ENCODE peak calls at places on chromosomes 3 and 15, in six cellular contexts. Y is CD4-positive, alpha-beta T cell; K is psoas muscle; E is foreskin keratinocyte; G is suprapubic skin; O is ovary. D is an unnamed sample.

GRCh38 chr15:82122754-82123400 is 77.1 kb upstream of the MEX3B start:
- DNase-seq in Y (no peak), K (peak), E (peak), G (no peak), O (peak), D (no peak)

GRCh38 chr3:48558446-48559134 is 2.0 kb upstream of the PFKFB4 start:
- DNase-seq in Y (no peak), K (peak), E (no peak), G (no peak), O (no peak), D (peak)

GRCh38 chr15:100806157-100806556 is 73.5 kb upstream of the ALDH1A3 start:
- DNase-seq in Y (no peak), K (no peak), E (no peak), G (no peak), O (no peak), D (no peak)

GRCh38 chr3:140092883-140093536 is 158.0 kb downstream of the CLSTN2 start:
- DNase-seq in Y (no peak), K (no peak), E (no peak), G (no peak), O (no peak), D (no peak)

GRCh38 chr3:53772562-53773329 is 73.5 kb downstream of the CHDH start:
- DNase-seq in Y (no peak), K (no peak), E (no peak), G (no peak), O (no peak), D (no peak)

GRCh38 chr3:103440539-103441113 is 1005.8 kb downstream of the ZPLD1 start:
- DNase-seq in Y (no peak), K (no peak), E (no peak), G (no peak), O (no peak), D (no peak)

GRCh38 chr15:31472636-31473383 is 146.2 kb downstream of the KLF13 start:
- DNase-seq in Y (peak), K (no peak), E (no peak), G (no peak), O (no peak), D (peak)

GRCh38 chr3:173913985-173914421 is 516.5 kb downstream of the NLGN1 start:
- DNase-seq in Y (no peak), K (no peak), E (no peak), G (no peak), O (no peak), D (no peak)

GRCh38 chr3:99523446-99523845 is 114.9 kb upstream of the COL8A1 start:
- DNase-seq in Y (no peak), K (no peak), E (no peak), G (no peak), O (no peak), D (no peak)

DNA sequence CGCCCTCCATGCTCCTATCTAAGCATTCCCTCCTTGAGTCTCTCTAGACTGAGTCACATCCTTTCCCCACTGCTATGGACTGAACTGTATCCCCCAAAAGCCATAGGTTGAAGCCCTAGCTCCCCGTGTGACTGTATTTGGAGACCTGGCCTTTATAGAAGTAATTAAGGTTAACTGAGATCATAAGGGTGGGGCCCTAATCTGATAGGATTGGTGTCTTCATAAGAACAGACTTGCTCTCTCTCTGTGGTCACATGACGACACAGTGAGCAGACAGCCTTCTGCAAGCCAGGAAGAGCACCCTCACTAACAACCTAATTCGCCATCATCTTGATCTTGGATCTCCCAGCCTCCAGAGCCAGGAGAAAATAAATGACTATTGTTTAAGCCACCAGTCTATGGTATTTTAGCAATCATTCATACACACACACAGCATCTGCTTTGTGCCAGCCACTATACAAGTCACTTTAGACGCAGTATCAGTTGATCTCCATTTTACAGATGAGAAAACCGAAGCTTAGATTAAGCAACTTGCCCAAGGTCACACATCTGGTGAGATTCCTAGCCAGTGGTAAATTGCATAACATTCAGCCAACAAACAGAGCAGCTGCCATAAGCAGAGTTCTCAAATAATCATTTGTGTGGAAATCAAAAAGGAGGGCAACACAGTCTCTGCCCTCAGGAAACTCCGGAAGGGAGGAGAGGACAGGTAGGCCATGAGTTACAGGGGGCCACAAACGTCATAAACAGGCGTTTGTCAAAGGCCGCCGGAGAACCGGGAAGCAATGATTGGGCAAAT is 66.3 kb upstream of the HES1 start:
- DNase-seq in Y (no peak), K (no peak), E (no peak), G (no peak), O (no peak), D (no peak)
- H3K27ac ChIP-seq in Y (no peak), K (peak), E (peak), G (peak), O (no peak), D (no peak)

GRCh38 chr3:26623409-26624208 is 1.0 kb downstream of the LRRC3B start:
- DNase-seq in Y (no peak), K (no peak), E (no peak), G (no peak), O (no peak), D (no peak)
- H3K27ac ChIP-seq in Y (no peak), K (no peak), E (no peak), G (no peak), O (no peak), D (no peak)

GRCh38 chr15:29272219-29272618 is 2.6 kb upstream of the NSMCE3 start:
- DNase-seq in Y (no peak), K (no peak), E (no peak), G (no peak), O (no peak), D (no peak)
- H3K27ac ChIP-seq in Y (no peak), K (no peak), E (no peak), G (no peak), O (no peak), D (no peak)

GRCh38 chr3:284316-284715 is 87.8 kb downstream of the CHL1 start:
- DNase-seq in Y (no peak), K (no peak), E (no peak), G (no peak), O (no peak), D (no peak)

GRCh38 chr3:277873-278272 is 81.3 kb downstream of the CHL1 start:
- DNase-seq in Y (no peak), K (no peak), E (no peak), G (no peak), O (no peak), D (no peak)

GRCh38 chr3:280691-281090 is 84.1 kb downstream of the CHL1 start:
- DNase-seq in Y (no peak), K (no peak), E (no peak), G (no peak), O (no peak), D (no peak)

GRCh38 chr3:278300-279064 is 81.9 kb downstream of the CHL1 start:
- DNase-seq in Y (no peak), K (no peak), E (no peak), G (no peak), O (no peak), D (no peak)

DNA sequence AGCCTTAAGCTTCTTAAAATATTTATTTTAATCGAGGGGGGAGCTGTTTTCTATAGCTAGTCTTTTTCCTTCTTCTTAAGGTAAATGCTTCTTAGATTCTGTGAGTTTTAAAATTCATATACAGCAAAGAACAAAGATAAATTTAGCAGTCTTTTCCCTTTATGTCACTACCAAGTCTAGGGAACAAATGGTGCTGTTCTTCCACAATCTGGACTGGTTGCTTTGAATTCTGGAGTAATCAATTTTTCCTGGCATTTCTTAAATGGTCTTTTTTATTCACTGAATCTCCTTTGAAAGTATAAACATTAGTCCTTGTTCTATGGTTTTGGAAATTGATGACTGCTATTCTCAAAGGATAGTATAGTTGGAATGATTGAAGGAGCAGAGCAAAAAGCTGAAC is 82.8 kb downstream of the CHL1 start:
- DNase-seq in Y (no peak), K (no peak), E (no peak), G (no peak), O (no peak), D (no peak)
- H3K27ac ChIP-seq in Y (no peak), K (no peak), E (no peak), G (no peak), O (no peak), D (no peak)

GRCh38 chr3:37863552-37863865 is 1.8 kb downstream of the CTDSPL start:
- DNase-seq in Y (no peak), K (no peak), E (no peak), G (no peak), O (no peak), D (no peak)

GRCh38 chr3:37862712-37863551 is 1.3 kb downstream of the CTDSPL start:
- DNase-seq in Y (no peak), K (peak), E (peak), G (no peak), O (no peak), D (no peak)

GRCh38 chr3:37864904-37865303 is 3.2 kb downstream of the CTDSPL start:
- DNase-seq in Y (no peak), K (no peak), E (no peak), G (no peak), O (no peak), D (no peak)

GRCh38 chr3:37863949-37864822 is 2.5 kb downstream of the CTDSPL start:
- DNase-seq in Y (no peak), K (no peak), E (no peak), G (no peak), O (no peak), D (no peak)

DNA sequence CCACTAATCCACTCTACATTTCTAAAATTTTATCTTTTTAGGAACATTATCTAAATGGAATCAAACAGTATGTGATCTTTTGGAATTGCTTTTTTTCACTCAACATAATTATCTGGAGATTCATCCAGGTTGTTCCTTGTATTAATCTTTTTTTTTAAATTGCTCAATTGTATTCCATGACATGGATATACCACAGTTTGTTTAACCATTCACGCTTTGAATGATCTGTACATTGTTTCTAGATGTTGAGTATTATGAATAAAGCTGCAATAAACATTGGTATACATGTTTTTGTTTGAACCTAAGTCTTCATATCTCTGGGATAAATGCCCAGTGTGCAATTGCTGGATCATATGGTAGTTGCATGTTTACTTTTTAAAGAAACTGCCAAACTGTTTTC is 5.5 kb downstream of the CTDSPL start:
- DNase-seq in Y (no peak), K (no peak), E (no peak), G (no peak), O (no peak), D (no peak)
- H3K27ac ChIP-seq in Y (no peak), K (no peak), E (no peak), G (no peak), O (no peak), D (no peak)

GRCh38 chr15:39579487-39580116 is 1.3 kb upstream of the THBS1 start:
- DNase-seq in Y (no peak), K (peak), E (peak), G (peak), O (peak), D (peak)

GRCh38 chr15:39581501-39582285 is 814 bp downstream of the THBS1 start:
- DNase-seq in Y (no peak), K (no peak), E (peak), G (no peak), O (peak), D (peak)

GRCh38 chr15:39580630-39581500 is at the start of gene THBS1:
- DNase-seq in Y (no peak), K (peak), E (peak), G (peak), O (peak), D (peak)

GRCh38 chr15:39578851-39579486 is 1.9 kb upstream of the THBS1 start:
- DNase-seq in Y (no peak), K (no peak), E (no peak), G (no peak), O (no peak), D (no peak)

DNA sequence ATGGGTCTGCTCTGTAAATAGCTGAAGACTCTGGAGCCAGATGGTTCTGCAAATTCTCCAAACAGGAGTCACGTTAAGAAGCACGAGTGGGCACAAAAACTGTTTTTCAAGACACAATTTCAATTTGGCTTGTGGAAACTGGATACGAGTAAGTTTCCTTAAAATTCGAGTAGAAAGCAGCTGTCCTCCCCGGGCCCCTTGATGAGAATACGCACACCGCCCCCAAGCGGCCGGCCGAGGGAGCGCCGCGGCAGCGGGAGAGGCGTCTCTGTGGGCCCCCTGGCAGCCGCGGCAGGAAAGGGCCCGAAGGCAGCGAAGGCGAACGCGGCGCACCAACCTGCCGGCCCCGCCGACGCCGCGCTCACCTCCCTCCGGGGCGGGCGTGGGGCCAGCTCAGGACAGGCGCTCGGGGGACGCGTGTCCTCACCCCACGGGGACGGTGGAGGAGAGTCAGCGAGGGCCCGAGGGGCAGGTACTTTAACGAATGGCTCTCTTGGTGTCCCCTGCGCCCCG is 706 bp upstream of the THBS1 start:
- DNase-seq in Y (peak), K (peak), E (peak), G (peak), O (peak), D (peak)
- H3K27ac ChIP-seq in Y (no peak), K (peak), E (peak), G (peak), O (peak), D (peak)

DNA sequence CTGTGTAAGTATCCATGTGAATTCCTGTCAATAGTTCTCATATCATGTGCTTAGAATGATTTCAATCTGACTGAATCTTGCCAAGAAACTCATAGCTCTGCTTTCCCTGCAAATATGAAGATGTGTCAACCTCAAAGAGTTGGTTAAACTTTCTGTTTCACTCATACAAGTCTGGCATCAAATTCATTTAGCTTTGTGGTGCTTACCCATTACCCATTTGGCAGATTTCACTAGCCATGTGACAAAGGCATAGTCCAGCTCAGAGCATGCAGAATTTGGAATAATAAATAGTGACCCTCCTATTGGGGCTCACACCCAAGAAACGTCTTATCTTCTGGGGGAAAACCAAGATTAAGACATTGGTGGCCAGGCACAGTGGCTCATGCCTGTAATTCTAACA is 256.6 kb upstream of the TPRG1 start:
- DNase-seq in Y (no peak), K (no peak), E (no peak), G (no peak), O (no peak), D (no peak)
- H3K27ac ChIP-seq in Y (no peak), K (no peak), E (no peak), G (peak), O (no peak), D (no peak)

GRCh38 chr15:85142324-85142723 is 160.7 kb downstream of the PDE8A start:
- DNase-seq in Y (no peak), K (no peak), E (peak), G (no peak), O (no peak), D (no peak)
- H3K27ac ChIP-seq in Y (no peak), K (no peak), E (no peak), G (no peak), O (no peak), D (no peak)

D was measured in heart right ventricle.